ENCODE peak calls at places on chromosomes 7 and 10, in seven cellular contexts. I is HCT116, X is GM12878, K is K562, M is SK-N-SH, Z is HepG2, P is H1. G is an unnamed sample.

GRCh38 chr10:110566472-110567200 is 859 bp upstream of the SMC3 start:
- DNase-seq in P (no peak), K (peak), Z (no peak), I (no peak), X (no peak), M (peak), G (no peak)

GRCh38 chr7:140315498-140316164 is 82.7 kb downstream of the SLC37A3 start:
- DNase-seq in P (no peak), I (no peak), M (no peak), Z (no peak), X (no peak), K (no peak), G (no peak)

GRCh38 chr7:74000489-74001149 is 27.4 kb upstream of the ELN start:
- DNase-seq in K (no peak), M (no peak), I (no peak), X (no peak), P (no peak), Z (no peak), G (no peak)

GRCh38 chr10:21926949-21927348 is 76.6 kb downstream of the DNAJC1 start:
- DNase-seq in I (no peak), X (no peak), K (peak), P (no peak), M (no peak), Z (peak), G (no peak)

GRCh38 chr7:40223451-40224112 is 88.8 kb downstream of the SUGCT start:
- DNase-seq in P (no peak), K (no peak), X (no peak), M (no peak), Z (no peak), I (no peak), G (no peak)

GRCh38 chr10:96651998-96652431 is 65.2 kb upstream of the TM9SF3 start:
- DNase-seq in X (peak), P (no peak), I (no peak), Z (no peak), M (no peak), K (no peak), G (no peak)

GRCh38 chr10:132448248-132448731 is 51.3 kb downstream of the PWWP2B start:
- DNase-seq in Z (no peak), K (peak), P (no peak), M (peak), I (peak), X (peak), G (no peak)

GRCh38 chr7:27095050-27095896 is 527 bp downstream of the HOXA1 start:
- DNase-seq in Z (no peak), P (no peak), I (no peak), M (no peak), K (no peak), X (no peak), G (no peak)

GRCh38 chr10:125000366-125001312 is 58.7 kb downstream of the ZRANB1 start:
- DNase-seq in M (peak), I (no peak), X (no peak), Z (no peak), K (no peak), P (no peak), G (no peak)

GRCh38 chr7:100604976-100605911 is 3.1 kb downstream of the PCOLCE start:
- DNase-seq in Z (no peak), K (peak), M (no peak), P (no peak), X (no peak), I (no peak), G (no peak)

GRCh38 chr7:130135208-130136205 is 65.2 kb downstream of the KLHDC10 start:
- DNase-seq in X (no peak), P (no peak), I (no peak), Z (no peak), M (no peak), K (peak), G (no peak)

GRCh38 chr7:19552576-19552975 is 156.3 kb downstream of the POLR1F start:
- DNase-seq in I (no peak), M (no peak), K (no peak), P (no peak), X (no peak), Z (no peak), G (no peak)

GRCh38 chr10:94125856-94126255 is 132.1 kb downstream of the PLCE1 start:
- DNase-seq in K (no peak), Z (no peak), I (no peak), P (no peak), X (no peak), M (no peak), G (no peak)

GRCh38 chr7:46163245-46163644 is 242.2 kb upstream of the IGFBP3 start:
- DNase-seq in I (no peak), M (no peak), P (no peak), Z (no peak), K (no peak), X (no peak), G (no peak)

GRCh38 chr7:146772581-146772980 is 656.0 kb downstream of the CNTNAP2 start:
- DNase-seq in I (no peak), Z (no peak), X (no peak), M (no peak), P (peak), K (no peak), G (peak)

GRCh38 chr7:151895008-151895661 is 18.2 kb upstream of the PRKAG2 start:
- DNase-seq in M (no peak), Z (no peak), X (no peak), P (no peak), I (no peak), K (no peak), G (no peak)

GRCh38 chr10:43595739-43596298 is 10.4 kb upstream of the ZNF485 start:
- DNase-seq in P (no peak), I (no peak), K (no peak), Z (no peak), M (no peak), X (peak), G (no peak)

GRCh38 chr7:101884671-101885596 is 67.5 kb downstream of the CUX1 start:
- DNase-seq in K (no peak), M (no peak), I (no peak), P (no peak), Z (no peak), X (peak), G (no peak)

GRCh38 chr7:91787923-91788322 is 92.6 kb downstream of the MTERF1 start:
- DNase-seq in M (no peak), P (no peak), K (no peak), Z (no peak), X (no peak), I (no peak), G (no peak)

GRCh38 chr10:56383806-56384205 is 22.7 kb upstream of the ZWINT start:
- DNase-seq in K (no peak), X (no peak), P (no peak), Z (no peak), I (no peak), M (no peak), G (peak)

GRCh38 chr10:11403116-11403515 is 208.3 kb downstream of the USP6NL start:
- DNase-seq in Z (no peak), P (no peak), M (no peak), X (no peak), K (no peak), I (no peak), G (no peak)

GRCh38 chr10:96275685-96276418 is 4.5 kb upstream of the BLNK start:
- DNase-seq in I (no peak), K (no peak), M (no peak), P (no peak), X (no peak), Z (no peak), G (no peak)

GRCh38 chr10:3552281-3552680 is 232.7 kb downstream of the KLF6 start:
- DNase-seq in I (no peak), K (no peak), P (no peak), X (no peak), Z (no peak), M (no peak), G (no peak)

GRCh38 chr10:129580897-129581296 is 113.9 kb downstream of the MGMT start:
- DNase-seq in K (no peak), M (no peak), P (no peak), Z (no peak), X (no peak), I (no peak), G (no peak)

GRCh38 chr7:116354546-116355422 is 144.4 kb downstream of the TES start:
- DNase-seq in M (peak), K (peak), X (no peak), P (peak), I (peak), Z (peak), G (peak)

GRCh38 chr10:74177140-74177677 is 26.2 kb downstream of the ADK start:
- DNase-seq in I (no peak), X (no peak), M (no peak), Z (peak), K (peak), P (no peak), G (no peak)

GRCh38 chr7:127252736-127253288 is at the start of gene GRM8:
- DNase-seq in P (peak), I (no peak), K (peak), X (no peak), Z (peak), M (peak), G (peak)

GRCh38 chr10:68471063-68471585 is 649 bp downstream of the DNA2 start:
- DNase-seq in Z (no peak), I (no peak), X (no peak), K (peak), M (peak), P (no peak), G (no peak)
- TF ChIP-seq JUND in Z (no peak), I (no peak), X (no peak), K (no peak), M (no peak), P (no peak), G (no peak)

DNA sequence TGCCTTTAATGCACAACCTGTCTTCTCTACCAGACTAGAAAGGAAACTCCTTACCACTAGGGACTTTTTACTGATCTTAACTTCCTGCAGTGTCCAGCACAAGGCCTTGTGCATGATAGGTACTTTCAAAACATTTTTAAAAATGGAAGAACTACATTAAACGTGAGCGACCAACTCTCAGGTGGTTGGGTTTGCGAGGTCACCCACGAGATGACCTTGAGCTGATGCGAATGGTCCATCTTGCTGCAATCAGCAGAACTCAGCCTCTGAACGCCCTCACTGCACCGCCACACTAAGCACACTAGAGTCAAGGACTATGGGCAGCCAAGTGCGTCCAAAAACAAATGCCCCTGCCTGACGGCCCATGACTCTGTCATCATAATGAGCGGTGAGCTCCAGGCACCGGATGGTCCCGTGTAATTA is 34.9 kb upstream of the PTF1A start:
- DNase-seq in M (no peak), P (no peak), I (no peak), K (no peak), X (peak), Z (no peak), G (no peak)
- TF ChIP-seq JUND in M (no peak), P (no peak), I (no peak), K (no peak), X (no peak), Z (no peak), G (no peak)

GRCh38 chr7:22361795-22362194 is 4.8 kb upstream of the RAPGEF5 start:
- DNase-seq in P (no peak), X (no peak), Z (no peak), M (no peak), I (no peak), K (no peak), G (peak)
- TF ChIP-seq JUND in P (no peak), X (no peak), Z (no peak), M (no peak), I (no peak), K (no peak), G (peak)

GRCh38 chr10:4586756-4587155 is 239.3 kb upstream of the AKR1E2 start:
- DNase-seq in K (no peak), I (no peak), M (no peak), X (no peak), P (no peak), Z (no peak), G (no peak)
- TF ChIP-seq JUND in K (no peak), I (no peak), M (no peak), X (no peak), P (no peak), Z (no peak), G (no peak)

GRCh38 chr10:44909910-44910309 is 1.2 kb upstream of the TMEM72 start:
- DNase-seq in Z (no peak), M (no peak), I (no peak), K (no peak), P (no peak), X (no peak), G (no peak)
- TF ChIP-seq JUND in Z (no peak), M (no peak), I (no peak), K (no peak), P (no peak), X (no peak), G (no peak)

GRCh38 chr10:51878695-51879094 is 179.3 kb upstream of the CSTF2T start:
- DNase-seq in P (no peak), X (no peak), I (no peak), Z (no peak), K (no peak), M (peak), G (no peak)

GRCh38 chr10:51876979-51877378 is 177.6 kb upstream of the CSTF2T start:
- DNase-seq in Z (no peak), X (no peak), K (no peak), I (no peak), M (no peak), P (no peak), G (no peak)

GRCh38 chr10:51877636-51878035 is 178.2 kb upstream of the CSTF2T start:
- DNase-seq in I (no peak), Z (no peak), P (no peak), K (no peak), M (no peak), X (no peak), G (no peak)

GRCh38 chr10:51881213-51881612 is 181.8 kb upstream of the CSTF2T start:
- DNase-seq in Z (no peak), I (no peak), M (no peak), K (no peak), P (no peak), X (no peak), G (no peak)

DNA sequence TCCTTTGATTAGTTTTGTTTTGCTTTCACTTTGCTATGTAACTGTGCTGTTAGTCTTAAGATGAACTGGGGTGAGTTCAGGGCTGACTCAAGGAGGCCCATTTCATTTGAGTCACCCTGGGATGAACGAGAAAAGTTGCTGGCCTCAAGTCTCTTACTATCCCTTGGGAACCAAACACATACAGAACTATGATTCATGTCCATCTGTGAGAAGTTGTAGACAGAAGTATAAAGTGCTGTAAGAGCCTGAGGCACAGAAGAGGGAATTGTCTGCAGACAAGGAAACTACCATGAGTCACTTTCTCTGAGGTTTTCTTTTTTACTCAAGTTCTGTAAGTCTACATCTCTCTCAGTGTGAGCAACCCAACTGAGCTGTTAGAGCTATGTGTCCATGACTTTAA is 179.8 kb upstream of the CSTF2T start:
- DNase-seq in I (no peak), Z (no peak), K (no peak), P (no peak), M (no peak), X (peak), G (peak)
- TF ChIP-seq JUND in I (no peak), Z (no peak), K (no peak), P (no peak), M (peak), X (no peak), G (no peak)